ENCODE peak calls at places on chromosome 9, in six cellular contexts. Z is mesenchymal stem cell, F is IMR-90, A is H9, L is trophoblast cell, Q is H1. Y is an unnamed sample.
A peak's percentile ranks its signal among the peaks of the same experiment; 100 is the strongest.

GRCh38 chr9:118967901-118968300 is 401.3 kb downstream of the BRINP1 start:
- DNase-seq in Z (no peak), F (no peak), A (no peak), L (no peak), Q (no peak), Y (no peak)

GRCh38 chr9:98087420-98088354 is 31.2 kb downstream of the NANS start:
- DNase-seq in Z (peak; percentile 36), F (peak; percentile 20), A (peak; percentile 86), L (peak; percentile 96), Q (peak; percentile 36), Y (peak; percentile 32)

GRCh38 chr9:36721846-36722588 is 149.3 kb downstream of the MELK start:
- DNase-seq in Z (no peak), F (no peak), A (no peak), L (no peak), Q (no peak), Y (no peak)

GRCh38 chr9:113042884-113043657 is 13.5 kb downstream of the ZFP37 start:
- DNase-seq in Z (peak; percentile 22), F (no peak), A (no peak), L (no peak), Q (no peak), Y (no peak)

GRCh38 chr9:125261501-125262216 is at the start of gene GAPVD1:
- DNase-seq in Z (peak; percentile 90), F (peak; percentile 72), A (peak; percentile 96), L (peak; percentile 99), Q (peak; percentile 82), Y (peak; percentile 93)

GRCh38 chr9:107606149-107606790 is 116.7 kb upstream of the KLF4 start:
- DNase-seq in Z (no peak), F (no peak), A (no peak), L (no peak), Q (no peak), Y (no peak)

GRCh38 chr9:115106642-115107041 is 11.3 kb downstream of the TNC start:
- DNase-seq in Z (peak; percentile 19), F (peak; percentile 60), A (no peak), L (no peak), Q (no peak), Y (no peak)

GRCh38 chr9:2177121-2177520 is 162.0 kb downstream of the SMARCA2 start:
- DNase-seq in Z (no peak), F (no peak), A (no peak), L (no peak), Q (no peak), Y (no peak)

GRCh38 chr9:76412638-76413037 is 18.4 kb upstream of the RFK start:
- DNase-seq in Z (no peak), F (no peak), A (no peak), L (no peak), Q (no peak), Y (no peak)

GRCh38 chr9:98983295-98984268 is 39.9 kb downstream of the COL15A1 start:
- DNase-seq in Z (peak; percentile 97), F (peak; percentile 95), A (no peak), L (no peak), Q (no peak), Y (no peak)

GRCh38 chr9:33264473-33265177 is at the start of the genes BAG1 and CHMP5:
- DNase-seq in Z (peak; percentile 99), F (peak; percentile 99), A (peak; percentile 99), L (peak; percentile 100), Q (peak; percentile 99), Y (peak; percentile 98)
- H2AK5ac ChIP-seq in Z (peak within 1 kb of the TSS; percentile 47), F (peak within 1 kb of the TSS; percentile 99), A (no peak within 1 kb of the TSS), L (peak within 1 kb of the TSS; percentile 86), Q (peak within 1 kb of the TSS; percentile 99), Y (peak within 1 kb of the TSS; percentile 60)

DNA sequence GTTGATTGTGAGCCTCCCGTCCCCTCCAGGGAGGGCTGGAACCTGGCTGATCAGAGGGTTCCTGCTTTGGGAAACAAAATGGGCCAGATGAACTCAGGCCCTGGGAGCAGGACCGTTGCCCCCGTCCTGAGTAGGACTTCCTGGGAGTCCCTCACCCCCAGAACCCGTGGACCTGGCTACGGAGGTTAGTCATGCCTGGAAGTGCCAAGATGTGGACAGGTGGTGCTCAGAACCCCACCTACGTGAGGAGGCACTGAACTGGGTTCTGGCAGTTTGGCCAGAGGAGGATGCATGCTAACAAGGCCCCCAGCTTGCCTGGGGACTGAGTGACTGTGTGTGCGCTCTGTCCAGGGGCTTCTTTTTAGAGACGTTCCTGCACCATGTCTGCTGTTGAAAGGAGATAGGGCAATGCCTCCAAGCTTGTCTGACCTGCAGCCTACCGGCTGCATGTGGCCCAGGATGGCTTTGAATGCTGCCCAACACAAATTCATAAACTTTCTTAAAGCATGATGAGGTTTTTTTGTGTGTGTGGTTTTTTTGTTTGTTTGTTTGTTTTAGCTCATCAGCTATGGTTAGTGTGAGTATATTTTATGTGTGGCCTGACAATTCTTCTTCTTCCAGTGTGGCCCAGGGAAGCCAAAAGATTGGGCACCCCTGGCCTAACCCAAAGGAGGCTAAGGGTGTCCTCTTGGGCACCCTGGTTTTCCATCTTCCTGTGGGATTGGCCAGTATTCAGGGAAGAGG is 1.8 kb upstream of the DAB2IP start:
- DNase-seq in Z (peak; percentile 15), F (no peak), A (no peak), L (no peak), Q (no peak), Y (no peak)
- H2BK120ac ChIP-seq in Z (no peak overlapping the region), F (no peak overlapping the region), A (no peak overlapping the region), L (peak overlapping the region; percentile 86), Q (peak overlapping the region; percentile 68), Y (peak overlapping the region; percentile 69)

GRCh38 chr9:121509175-121509574 is 9.5 kb upstream of the GGTA1 start:
- DNase-seq in Z (no peak), F (peak; percentile 9), A (no peak), L (peak; percentile 95), Q (no peak), Y (no peak)
- H3K14ac ChIP-seq in Z (no peak overlapping the region), F (no peak overlapping the region), A (no peak overlapping the region), L (no peak overlapping the region), Q (no peak overlapping the region), Y (no peak overlapping the region)

DNA sequence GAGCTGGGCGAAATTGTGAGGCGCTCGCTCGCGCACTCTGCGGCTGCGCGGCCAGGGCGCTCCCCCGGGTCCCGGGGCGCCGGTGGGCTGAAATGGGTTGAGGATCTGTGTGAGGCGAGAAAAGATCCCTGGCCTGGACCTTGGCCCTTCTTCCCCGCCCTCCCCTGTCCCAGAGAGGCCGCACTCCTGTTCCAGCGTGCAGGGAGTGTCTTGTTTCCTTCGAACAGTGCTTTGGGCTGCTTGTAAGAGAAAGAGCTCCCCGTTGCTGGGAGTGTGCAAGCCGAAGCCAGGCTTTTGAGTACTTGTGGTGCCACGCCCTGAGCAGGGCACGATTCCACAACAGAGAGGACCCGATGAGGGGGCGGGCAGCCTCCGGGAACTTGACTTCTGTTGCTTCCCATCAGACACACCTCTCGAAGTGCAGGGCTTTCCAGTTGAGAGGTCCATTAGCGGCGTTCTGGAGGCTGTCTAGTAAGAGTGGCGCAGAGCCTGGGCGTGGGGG is 528 bp downstream of the DOLPP1 start:
- DNase-seq in Z (no peak), F (no peak), A (no peak), L (no peak), Q (no peak), Y (no peak)
- H2AK5ac ChIP-seq in Z (no peak overlapping the region), F (peak overlapping the region; percentile 84), A (no peak overlapping the region), L (peak overlapping the region; percentile 52), Q (no peak overlapping the region), Y (peak overlapping the region; percentile 95)

DNA sequence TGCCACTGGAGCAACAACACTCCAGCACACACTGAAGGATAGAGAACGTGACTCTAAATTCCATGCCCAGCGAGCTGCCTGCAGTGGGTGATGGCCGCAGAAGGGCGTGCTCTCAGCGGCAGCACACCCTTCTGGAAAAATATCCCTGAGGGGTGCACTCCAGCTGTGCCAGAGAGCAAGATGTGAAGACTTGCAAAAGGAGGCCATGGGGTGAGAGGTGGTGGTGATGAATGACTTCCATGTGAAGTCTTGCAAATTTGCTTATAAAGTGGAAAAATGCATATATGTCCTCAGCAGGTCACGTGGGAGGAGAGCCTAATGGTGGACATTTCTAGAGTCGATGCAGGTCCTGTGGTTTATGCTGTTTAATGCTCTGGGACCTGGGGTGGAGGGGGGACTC is 39.8 kb upstream of the COL5A1 start:
- DNase-seq in Z (peak; percentile 83), F (peak; percentile 67), A (no peak), L (no peak), Q (no peak), Y (no peak)
- H2BK120ac ChIP-seq in Z (peak overlapping the region; percentile 69), F (peak overlapping the region; percentile 96), A (no peak overlapping the region), L (peak overlapping the region; percentile 95), Q (no peak overlapping the region), Y (no peak overlapping the region)

GRCh38 chr9:84699897-84700395 is 30.4 kb downstream of the NTRK2 start:
- DNase-seq in Z (no peak), F (no peak), A (no peak), L (no peak), Q (no peak), Y (no peak)

GRCh38 chr9:84697494-84698114 is 28.1 kb downstream of the NTRK2 start:
- DNase-seq in Z (peak; percentile 53), F (peak; percentile 6), A (peak; percentile 93), L (peak; percentile 77), Q (peak; percentile 80), Y (peak; percentile 61)

GRCh38 chr9:84691634-84692033 is 22.1 kb downstream of the NTRK2 start:
- DNase-seq in Z (no peak), F (no peak), A (no peak), L (no peak), Q (no peak), Y (no peak)

GRCh38 chr9:84697042-84697441 is 27.5 kb downstream of the NTRK2 start:
- DNase-seq in Z (no peak), F (no peak), A (no peak), L (no peak), Q (no peak), Y (no peak)

GRCh38 chr9:84694248-84694647 is 24.7 kb downstream of the NTRK2 start:
- DNase-seq in Z (no peak), F (no peak), A (no peak), L (no peak), Q (no peak), Y (no peak)
- H3K14ac ChIP-seq in Z (no peak overlapping the region), F (no peak overlapping the region), A (no peak overlapping the region), L (no peak overlapping the region), Q (no peak overlapping the region), Y (no peak overlapping the region)

GRCh38 chr9:35689601-35690446 is at the start of gene TPM2:
- DNase-seq in Z (peak; percentile 86), F (peak; percentile 90), A (peak; percentile 87), L (peak; percentile 52), Q (peak; percentile 66), Y (peak; percentile 58)
- H2AK5ac ChIP-seq in Z (peak within 1 kb of the TSS; percentile 49), F (peak within 1 kb of the TSS; percentile 97), A (no peak within 1 kb of the TSS), L (peak within 1 kb of the TSS; percentile 90), Q (no peak within 1 kb of the TSS), Y (peak within 1 kb of the TSS; percentile 76)

DNA sequence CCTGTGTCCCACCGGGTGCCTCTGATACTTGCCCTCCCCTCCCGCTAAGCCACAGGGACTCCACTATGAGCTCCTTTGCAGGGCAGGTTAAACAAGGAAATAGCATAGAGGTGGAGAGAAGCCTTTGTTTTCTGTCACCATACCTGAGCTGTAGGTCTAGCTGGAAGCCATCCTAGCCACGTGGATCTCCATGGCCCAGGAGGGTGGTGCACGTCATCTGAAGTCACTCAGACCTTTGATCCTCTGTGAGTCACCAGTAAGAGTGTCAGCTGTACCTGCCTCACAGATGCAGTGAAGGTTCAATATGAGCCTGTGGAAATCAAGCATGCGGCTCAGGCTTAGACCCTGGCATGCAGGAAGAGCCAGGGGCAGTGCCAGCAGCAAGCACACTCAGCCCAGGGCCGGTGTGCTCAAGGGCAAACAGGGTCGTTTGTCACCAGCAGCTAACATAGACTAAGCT is 55.1 kb downstream of the ASS1 start:
- DNase-seq in Z (no peak), F (no peak), A (no peak), L (peak; percentile 81), Q (no peak), Y (no peak)
- H2BK120ac ChIP-seq in Z (no peak overlapping the region), F (no peak overlapping the region), A (no peak overlapping the region), L (no peak overlapping the region), Q (no peak overlapping the region), Y (peak overlapping the region; percentile 17)

Y was measured in neuronal stem cell.